ENCODE peak calls at places on chromosomes 4 and X, in ten cellular contexts. One of them, this sample, is unnamed.

GRCh38 chr4:82753238-82753637 is 45.4 kb downstream of the SCD5 start:
- DNase-seq in cardiac muscle cell: peak
- DNase-seq in suprapubic skin: no peak
- DNase-seq in PC-9: peak
- DNase-seq in Jurkat, Clone E6-1: no peak
- DNase-seq in GM06990: no peak
- DNase-seq in A549: no peak
- DNase-seq in fibroblast of mammary gland: no peak
- DNase-seq in mucosa of descending colon: no peak
- DNase-seq in effector memory CD4-positive, alpha-beta T cell: no peak
- DNase-seq in this sample: no peak

GRCh38 chrX:69285881-69286545 is 120.8 kb upstream of the PJA1 start:
- DNase-seq in cardiac muscle cell: peak
- DNase-seq in suprapubic skin: peak
- DNase-seq in PC-9: peak
- DNase-seq in Jurkat, Clone E6-1: peak
- DNase-seq in GM06990: peak
- DNase-seq in A549: peak
- DNase-seq in fibroblast of mammary gland: peak
- DNase-seq in mucosa of descending colon: peak
- DNase-seq in effector memory CD4-positive, alpha-beta T cell: peak
- DNase-seq in this sample: peak

GRCh38 chrX:101658661-101659477 is 781 bp downstream of the ARMCX2 start:
- DNase-seq in cardiac muscle cell: peak
- DNase-seq in suprapubic skin: peak
- DNase-seq in PC-9: peak
- DNase-seq in Jurkat, Clone E6-1: no peak
- DNase-seq in GM06990: peak
- DNase-seq in A549: peak
- DNase-seq in fibroblast of mammary gland: peak
- DNase-seq in mucosa of descending colon: peak
- DNase-seq in effector memory CD4-positive, alpha-beta T cell: peak
- DNase-seq in this sample: peak

GRCh38 chr4:128825226-128825625 is 15.7 kb downstream of the JADE1 start:
- DNase-seq in cardiac muscle cell: no peak
- DNase-seq in suprapubic skin: no peak
- DNase-seq in PC-9: peak
- DNase-seq in Jurkat, Clone E6-1: no peak
- DNase-seq in GM06990: no peak
- DNase-seq in A549: peak
- DNase-seq in fibroblast of mammary gland: peak
- DNase-seq in mucosa of descending colon: no peak
- DNase-seq in effector memory CD4-positive, alpha-beta T cell: no peak
- DNase-seq in this sample: no peak

GRCh38 chr4:41541697-41542096 is 3.7 kb downstream of the LIMCH1 start:
- DNase-seq in cardiac muscle cell: no peak
- DNase-seq in suprapubic skin: no peak
- DNase-seq in PC-9: no peak
- DNase-seq in Jurkat, Clone E6-1: no peak
- DNase-seq in GM06990: no peak
- DNase-seq in A549: no peak
- DNase-seq in fibroblast of mammary gland: no peak
- DNase-seq in mucosa of descending colon: no peak
- DNase-seq in effector memory CD4-positive, alpha-beta T cell: no peak
- DNase-seq in this sample: no peak

GRCh38 chr4:114208747-114209146 is 229.3 kb upstream of the ARSJ start:
- DNase-seq in cardiac muscle cell: peak
- DNase-seq in suprapubic skin: no peak
- DNase-seq in PC-9: no peak
- DNase-seq in Jurkat, Clone E6-1: no peak
- DNase-seq in GM06990: no peak
- DNase-seq in A549: no peak
- DNase-seq in fibroblast of mammary gland: peak
- DNase-seq in mucosa of descending colon: no peak
- DNase-seq in effector memory CD4-positive, alpha-beta T cell: no peak
- DNase-seq in this sample: peak

GRCh38 chrX:107676559-107677378 is 48.5 kb downstream of the PRPS1 start:
- DNase-seq in cardiac muscle cell: peak
- DNase-seq in suprapubic skin: peak
- DNase-seq in PC-9: peak
- DNase-seq in Jurkat, Clone E6-1: no peak
- DNase-seq in GM06990: peak
- DNase-seq in A549: peak
- DNase-seq in fibroblast of mammary gland: peak
- DNase-seq in mucosa of descending colon: peak
- DNase-seq in effector memory CD4-positive, alpha-beta T cell: peak
- DNase-seq in this sample: peak

GRCh38 chr4:104494161-104494560 is 533 bp downstream of the CXXC4 start:
- DNase-seq in cardiac muscle cell: no peak
- DNase-seq in suprapubic skin: no peak
- DNase-seq in PC-9: no peak
- DNase-seq in Jurkat, Clone E6-1: no peak
- DNase-seq in GM06990: no peak
- DNase-seq in A549: no peak
- DNase-seq in fibroblast of mammary gland: no peak
- DNase-seq in mucosa of descending colon: no peak
- DNase-seq in effector memory CD4-positive, alpha-beta T cell: no peak
- DNase-seq in this sample: no peak

GRCh38 chr4:142656178-142656577 is 189.9 kb downstream of the INPP4B start:
- DNase-seq in cardiac muscle cell: peak
- DNase-seq in suprapubic skin: no peak
- DNase-seq in PC-9: peak
- DNase-seq in Jurkat, Clone E6-1: peak
- DNase-seq in GM06990: no peak
- DNase-seq in A549: no peak
- DNase-seq in fibroblast of mammary gland: peak
- DNase-seq in mucosa of descending colon: no peak
- DNase-seq in effector memory CD4-positive, alpha-beta T cell: no peak
- DNase-seq in this sample: peak

GRCh38 chr4:183384983-183385382 is 59.5 kb upstream of the CDKN2AIP start:
- DNase-seq in cardiac muscle cell: no peak
- DNase-seq in suprapubic skin: peak
- DNase-seq in PC-9: no peak
- DNase-seq in Jurkat, Clone E6-1: no peak
- DNase-seq in GM06990: no peak
- DNase-seq in A549: no peak
- DNase-seq in fibroblast of mammary gland: no peak
- DNase-seq in mucosa of descending colon: no peak
- DNase-seq in effector memory CD4-positive, alpha-beta T cell: no peak
- DNase-seq in this sample: no peak

GRCh38 chrX:14529288-14529989 is at the start of gene GLRA2:
- DNase-seq in cardiac muscle cell: peak
- DNase-seq in suprapubic skin: no peak
- DNase-seq in PC-9: no peak
- DNase-seq in Jurkat, Clone E6-1: peak
- DNase-seq in GM06990: no peak
- DNase-seq in A549: peak
- DNase-seq in fibroblast of mammary gland: peak
- DNase-seq in mucosa of descending colon: no peak
- DNase-seq in effector memory CD4-positive, alpha-beta T cell: no peak
- DNase-seq in this sample: peak

GRCh38 chrX:136065044-136065671 is 79.9 kb downstream of the SLC9A6 start:
- DNase-seq in cardiac muscle cell: peak
- DNase-seq in suprapubic skin: no peak
- DNase-seq in PC-9: peak
- DNase-seq in Jurkat, Clone E6-1: no peak
- DNase-seq in GM06990: no peak
- DNase-seq in A549: no peak
- DNase-seq in fibroblast of mammary gland: peak
- DNase-seq in mucosa of descending colon: no peak
- DNase-seq in effector memory CD4-positive, alpha-beta T cell: peak
- DNase-seq in this sample: peak

GRCh38 chr4:4456351-4456750 is 69.4 kb downstream of the NSG1 start:
- DNase-seq in cardiac muscle cell: no peak
- DNase-seq in suprapubic skin: no peak
- DNase-seq in PC-9: no peak
- DNase-seq in Jurkat, Clone E6-1: no peak
- DNase-seq in GM06990: no peak
- DNase-seq in A549: no peak
- DNase-seq in fibroblast of mammary gland: no peak
- DNase-seq in mucosa of descending colon: no peak
- DNase-seq in effector memory CD4-positive, alpha-beta T cell: no peak
- DNase-seq in this sample: no peak

GRCh38 chr4:139503622-139504166 is 49.8 kb downstream of the RAB33B start:
- DNase-seq in cardiac muscle cell: no peak
- DNase-seq in suprapubic skin: no peak
- DNase-seq in PC-9: no peak
- DNase-seq in Jurkat, Clone E6-1: no peak
- DNase-seq in GM06990: no peak
- DNase-seq in A549: no peak
- DNase-seq in fibroblast of mammary gland: no peak
- DNase-seq in mucosa of descending colon: no peak
- DNase-seq in effector memory CD4-positive, alpha-beta T cell: no peak
- DNase-seq in this sample: no peak

GRCh38 chrX:100611951-100612350 is 24.7 kb downstream of the TSPAN6 start:
- DNase-seq in cardiac muscle cell: no peak
- DNase-seq in suprapubic skin: no peak
- DNase-seq in PC-9: no peak
- DNase-seq in Jurkat, Clone E6-1: no peak
- DNase-seq in GM06990: no peak
- DNase-seq in A549: no peak
- DNase-seq in fibroblast of mammary gland: no peak
- DNase-seq in mucosa of descending colon: no peak
- DNase-seq in effector memory CD4-positive, alpha-beta T cell: no peak
- DNase-seq in this sample: no peak

GRCh38 chr4:84497220-84497834 is 1.8 kb downstream of the NKX6-1 start:
- DNase-seq in cardiac muscle cell: no peak
- DNase-seq in suprapubic skin: no peak
- DNase-seq in PC-9: no peak
- DNase-seq in Jurkat, Clone E6-1: no peak
- DNase-seq in GM06990: no peak
- DNase-seq in A549: no peak
- DNase-seq in fibroblast of mammary gland: peak
- DNase-seq in mucosa of descending colon: no peak
- DNase-seq in effector memory CD4-positive, alpha-beta T cell: no peak
- DNase-seq in this sample: peak
- H3K4me3 ChIP-seq in cardiac muscle cell: no peak
- H3K4me3 ChIP-seq in suprapubic skin: peak
- H3K4me3 ChIP-seq in PC-9: peak
- H3K4me3 ChIP-seq in Jurkat, Clone E6-1: no peak
- H3K4me3 ChIP-seq in GM06990: no peak
- H3K4me3 ChIP-seq in A549: peak
- H3K4me3 ChIP-seq in fibroblast of mammary gland: peak
- H3K4me3 ChIP-seq in mucosa of descending colon: no peak
- H3K4me3 ChIP-seq in effector memory CD4-positive, alpha-beta T cell: no peak
- H3K4me3 ChIP-seq in this sample: peak

GRCh38 chrX:119398587-119398973 is 556 bp upstream of the SLC25A43 start:
- DNase-seq in cardiac muscle cell: no peak
- DNase-seq in suprapubic skin: no peak
- DNase-seq in PC-9: no peak
- DNase-seq in Jurkat, Clone E6-1: no peak
- DNase-seq in GM06990: no peak
- DNase-seq in A549: no peak
- DNase-seq in fibroblast of mammary gland: peak
- DNase-seq in mucosa of descending colon: no peak
- DNase-seq in effector memory CD4-positive, alpha-beta T cell: no peak
- DNase-seq in this sample: no peak

GRCh38 chrX:119398974-119399771 is at the start of gene SLC25A43:
- DNase-seq in cardiac muscle cell: peak
- DNase-seq in suprapubic skin: peak
- DNase-seq in PC-9: peak
- DNase-seq in Jurkat, Clone E6-1: no peak
- DNase-seq in GM06990: peak
- DNase-seq in A549: peak
- DNase-seq in fibroblast of mammary gland: peak
- DNase-seq in mucosa of descending colon: peak
- DNase-seq in effector memory CD4-positive, alpha-beta T cell: no peak
- DNase-seq in this sample: no peak

GRCh38 chrX:119401569-119401968 is 2.4 kb downstream of the SLC25A43 start:
- DNase-seq in cardiac muscle cell: no peak
- DNase-seq in suprapubic skin: no peak
- DNase-seq in PC-9: peak
- DNase-seq in Jurkat, Clone E6-1: no peak
- DNase-seq in GM06990: no peak
- DNase-seq in A549: no peak
- DNase-seq in fibroblast of mammary gland: no peak
- DNase-seq in mucosa of descending colon: no peak
- DNase-seq in effector memory CD4-positive, alpha-beta T cell: no peak
- DNase-seq in this sample: no peak

GRCh38 chrX:119402588-119402987 is 3.5 kb downstream of the SLC25A43 start:
- DNase-seq in cardiac muscle cell: no peak
- DNase-seq in suprapubic skin: no peak
- DNase-seq in PC-9: no peak
- DNase-seq in Jurkat, Clone E6-1: no peak
- DNase-seq in GM06990: no peak
- DNase-seq in A549: no peak
- DNase-seq in fibroblast of mammary gland: no peak
- DNase-seq in mucosa of descending colon: no peak
- DNase-seq in effector memory CD4-positive, alpha-beta T cell: no peak
- DNase-seq in this sample: no peak

GRCh38 chrX:119399772-119400101 is 601 bp downstream of the SLC25A43 start:
- DNase-seq in cardiac muscle cell: no peak
- DNase-seq in suprapubic skin: no peak
- DNase-seq in PC-9: no peak
- DNase-seq in Jurkat, Clone E6-1: no peak
- DNase-seq in GM06990: no peak
- DNase-seq in A549: peak
- DNase-seq in fibroblast of mammary gland: peak
- DNase-seq in mucosa of descending colon: no peak
- DNase-seq in effector memory CD4-positive, alpha-beta T cell: no peak
- DNase-seq in this sample: peak
- H3K4me3 ChIP-seq in cardiac muscle cell: peak
- H3K4me3 ChIP-seq in suprapubic skin: peak
- H3K4me3 ChIP-seq in PC-9: peak
- H3K4me3 ChIP-seq in Jurkat, Clone E6-1: peak
- H3K4me3 ChIP-seq in GM06990: peak
- H3K4me3 ChIP-seq in A549: peak
- H3K4me3 ChIP-seq in fibroblast of mammary gland: peak
- H3K4me3 ChIP-seq in mucosa of descending colon: peak
- H3K4me3 ChIP-seq in effector memory CD4-positive, alpha-beta T cell: peak
- H3K4me3 ChIP-seq in this sample: peak

GRCh38 chr4:6199344-6199921 is 916 bp downstream of the JAKMIP1 start:
- DNase-seq in cardiac muscle cell: peak
- DNase-seq in suprapubic skin: no peak
- DNase-seq in PC-9: no peak
- DNase-seq in Jurkat, Clone E6-1: no peak
- DNase-seq in GM06990: peak
- DNase-seq in A549: no peak
- DNase-seq in fibroblast of mammary gland: no peak
- DNase-seq in mucosa of descending colon: no peak
- DNase-seq in effector memory CD4-positive, alpha-beta T cell: no peak
- DNase-seq in this sample: peak
- H3K4me3 ChIP-seq in cardiac muscle cell: peak
- H3K4me3 ChIP-seq in suprapubic skin: peak
- H3K4me3 ChIP-seq in PC-9: no peak
- H3K4me3 ChIP-seq in Jurkat, Clone E6-1: peak
- H3K4me3 ChIP-seq in GM06990: peak
- H3K4me3 ChIP-seq in A549: peak
- H3K4me3 ChIP-seq in fibroblast of mammary gland: no peak
- H3K4me3 ChIP-seq in mucosa of descending colon: no peak
- H3K4me3 ChIP-seq in effector memory CD4-positive, alpha-beta T cell: peak
- H3K4me3 ChIP-seq in this sample: no peak

DNA sequence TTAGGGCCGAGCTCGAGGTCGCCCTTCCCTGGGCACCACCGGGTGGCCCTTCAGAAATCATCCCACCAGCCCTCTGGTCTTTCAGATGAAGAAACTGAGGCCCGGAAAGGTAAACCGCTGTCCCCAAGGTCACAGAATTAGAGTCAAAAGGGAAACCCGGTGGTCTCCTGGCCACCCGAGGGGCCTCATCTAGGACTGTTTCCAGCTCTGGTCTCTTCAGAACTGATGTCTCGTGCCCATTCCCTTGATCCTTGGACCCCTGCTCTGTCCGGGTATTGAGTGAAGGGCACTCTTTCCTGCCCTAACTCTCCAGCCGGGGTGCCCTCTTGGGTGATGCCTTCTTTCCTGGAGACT is 841 bp downstream of the HTRA3 start:
- DNase-seq in cardiac muscle cell: no peak
- DNase-seq in suprapubic skin: no peak
- DNase-seq in PC-9: no peak
- DNase-seq in Jurkat, Clone E6-1: no peak
- DNase-seq in GM06990: no peak
- DNase-seq in A549: no peak
- DNase-seq in fibroblast of mammary gland: no peak
- DNase-seq in mucosa of descending colon: no peak
- DNase-seq in effector memory CD4-positive, alpha-beta T cell: no peak
- DNase-seq in this sample: no peak
- H3K4me3 ChIP-seq in cardiac muscle cell: no peak
- H3K4me3 ChIP-seq in suprapubic skin: peak
- H3K4me3 ChIP-seq in PC-9: no peak
- H3K4me3 ChIP-seq in Jurkat, Clone E6-1: no peak
- H3K4me3 ChIP-seq in GM06990: no peak
- H3K4me3 ChIP-seq in A549: peak
- H3K4me3 ChIP-seq in fibroblast of mammary gland: no peak
- H3K4me3 ChIP-seq in mucosa of descending colon: no peak
- H3K4me3 ChIP-seq in effector memory CD4-positive, alpha-beta T cell: no peak
- H3K4me3 ChIP-seq in this sample: no peak